ENCODE peak calls at places on chromosomes 13 and 19, in four cellular contexts. L is KBM-7; V is foreskin keratinocyte; R is stimulated activated CD4-positive, alpha-beta T cell treated with anti-CD3 and anti-CD28 coated beads, Interleukin-4, amount 100 ng/mL, for 24 hours. Z is an unnamed sample.
A peak's percentile ranks its signal among the peaks of the same experiment; 100 is the strongest.

GRCh38 chr19:46487178-46487801 is 8.4 kb downstream of the PNMA8B start:
- DNase-seq in L (no peak), V (no peak), R (no peak), Z (no peak)

GRCh38 chr19:22517496-22518411 is 95.6 kb upstream of the ZNF98 start:
- DNase-seq in L (no peak), V (no peak), R (no peak), Z (no peak)

GRCh38 chr13:48505597-48506091 is 27.2 kb downstream of the RCBTB2 start:
- DNase-seq in L (peak; percentile 98), V (no peak), R (peak; percentile 61), Z (peak; percentile 45)

GRCh38 chr19:11587973-11588631 is 9.2 kb upstream of the ZNF627 start:
- DNase-seq in L (no peak), V (no peak), R (no peak), Z (no peak)

GRCh38 chr19:45865269-45865948 is 1.3 kb downstream of the FOXA3 start:
- DNase-seq in L (no peak), V (no peak), R (no peak), Z (no peak)

GRCh38 chr19:45147835-45148676 is 12.7 kb downstream of the NKPD1 start:
- DNase-seq in L (no peak), V (no peak), R (no peak), Z (no peak)

GRCh38 chr13:99653526-99653925 is 152.3 kb downstream of the TM9SF2 start:
- DNase-seq in L (no peak), V (no peak), R (no peak), Z (no peak)

GRCh38 chr13:34372581-34372980 is 554.6 kb downstream of the RFC3 start:
- DNase-seq in L (no peak), V (no peak), R (no peak), Z (no peak)

GRCh38 chr19:28705008-28705407 is 507.9 kb downstream of the UQCRFS1 start:
- DNase-seq in L (no peak), V (peak; percentile 79), R (no peak), Z (no peak)